ENCODE peak calls at places on chromosomes 4 and X, in seven cellular contexts. L is NCI-H1436; P is D341Med; A is AG20443; F is tibial artery; U is breast epithelium; Z is stimulated activated CD8-positive, alpha-beta memory T cell treated with anti-CD3 and anti-CD28 coated beads, Interleukin-12 subunit alpha, Interleukin-12 subunit beta, amount 100 ng/mL, for 4 hours. N is an unnamed sample.

GRCh38 chr4:9999956-10000551 is 21.2 kb downstream of the SLC2A9 start:
- DNase-seq in L (no peak), Z (no peak), F (no peak), P (no peak), A (no peak), U (no peak), N (no peak)

GRCh38 chr4:128177376-128177959 is 110.1 kb downstream of the PGRMC2 start:
- DNase-seq in L (no peak), A (no peak), P (no peak), F (no peak), U (no peak), Z (no peak), N (no peak)

GRCh38 chr4:6105311-6105911 is 87.2 kb upstream of the C4orf50 start:
- DNase-seq in A (no peak), Z (no peak), P (no peak), U (no peak), F (no peak), L (no peak), N (no peak)

GRCh38 chrX:22542641-22543040 is 269.9 kb downstream of the CBLL2 start:
- DNase-seq in P (no peak), L (no peak), Z (no peak), F (no peak), U (no peak), A (peak), N (no peak)

GRCh38 chr4:87698394-87698793 is 48.3 kb downstream of the DMP1 start:
- DNase-seq in F (no peak), L (no peak), Z (no peak), U (no peak), A (no peak), P (no peak), N (no peak)

GRCh38 chr4:152522245-152522644 is 13.6 kb downstream of the FBXW7 start:
- DNase-seq in A (no peak), P (no peak), U (no peak), L (no peak), F (no peak), Z (no peak), N (no peak)

GRCh38 chr4:97349468-97350186 is 793.6 kb downstream of the STPG2 start:
- DNase-seq in Z (no peak), A (no peak), F (no peak), P (no peak), L (no peak), U (no peak), N (no peak)

GRCh38 chr4:116070283-116070682 is 956.9 kb upstream of the NDST4 start:
- DNase-seq in Z (no peak), A (no peak), U (no peak), F (no peak), P (no peak), L (no peak), N (no peak)

GRCh38 chr4:158259955-158260575 is 49.8 kb downstream of the TMEM144 start:
- DNase-seq in F (no peak), U (no peak), A (no peak), L (no peak), Z (no peak), P (no peak), N (no peak)

GRCh38 chr4:174119051-174119450 is 164.4 kb downstream of the FBXO8 start:
- DNase-seq in Z (no peak), A (peak), U (no peak), F (no peak), L (no peak), P (no peak), N (no peak)

GRCh38 chrX:149004936-149005335 is 500.2 kb downstream of the IDS start:
- DNase-seq in A (no peak), P (no peak), Z (no peak), U (no peak), L (no peak), F (no peak), N (no peak)

GRCh38 chrX:16023790-16024734 is 99.3 kb upstream of the GRPR start:
- DNase-seq in Z (no peak), A (peak), L (no peak), U (no peak), P (no peak), F (no peak), N (no peak)

GRCh38 chr4:165131247-165131832 is 18.7 kb upstream of the TMEM192 start:
- DNase-seq in U (peak), A (peak), Z (peak), F (no peak), L (peak), P (peak), N (peak)

GRCh38 chr4:177108708-177109107 is 201.0 kb upstream of the NEIL3 start:
- DNase-seq in P (no peak), A (peak), F (no peak), U (no peak), Z (no peak), L (no peak), N (no peak)